ENCODE peak calls at places on chromosomes 12 and 14, in eight cellular contexts. Y is neural progenitor cell, U is heart right ventricle, Z is GM23338, O is keratinocyte, G is adrenal gland, X is PC-3, M is tibial nerve. C is an unnamed sample. For H3K4me1 and H3K27me3, the result is how much of the 10 kb centered on the place peaks cover.

GRCh38 chr12:7806863-7807487 is 17.8 kb downstream of the NANOG start:
- DNase-seq in Y (peak), U (peak), Z (peak), O (peak), G (peak), X (peak), M (peak), C (peak)

GRCh38 chr14:61253064-61253753 is 27.9 kb downstream of the TMEM30B start:
- DNase-seq in Y (no peak), U (no peak), Z (no peak), O (no peak), G (no peak), X (peak), M (no peak), C (no peak)

GRCh38 chr12:2114071-2114470 is 61.3 kb downstream of the CACNA1C start:
- DNase-seq in Y (no peak), U (no peak), Z (no peak), O (no peak), G (no peak), X (no peak), M (no peak), C (no peak)

GRCh38 chr14:53331247-53331646 is 178.1 kb upstream of the DDHD1 start:
- DNase-seq in Y (no peak), U (no peak), Z (no peak), O (peak), G (no peak), X (peak), M (no peak), C (no peak)

GRCh38 chr12:32444895-32445294 is 45.5 kb downstream of the FGD4 start:
- DNase-seq in Y (peak), U (no peak), Z (no peak), O (peak), G (no peak), X (peak), M (no peak), C (no peak)

GRCh38 chr12:112939761-112940357 is 1.6 kb downstream of the OAS3 start:
- DNase-seq in Y (no peak), U (no peak), Z (no peak), O (no peak), G (no peak), X (no peak), M (no peak), C (no peak)

GRCh38 chr14:52563120-52563519 is 10.5 kb downstream of the GPR137C start:
- DNase-seq in Y (no peak), U (no peak), Z (no peak), O (no peak), G (no peak), X (peak), M (no peak), C (no peak)

GRCh38 chr12:103677341-103677740 is 90.3 kb downstream of the STAB2 start:
- DNase-seq in Y (no peak), U (no peak), Z (peak), O (no peak), G (no peak), X (peak), M (no peak), C (no peak)

GRCh38 chr12:32466986-32467711 is 67.8 kb downstream of the FGD4 start:
- DNase-seq in Y (no peak), U (no peak), Z (no peak), O (no peak), G (no peak), X (no peak), M (no peak), C (no peak)

GRCh38 chr14:75409425-75410205 is 18.2 kb upstream of the JDP2 start:
- DNase-seq in Y (no peak), U (no peak), Z (no peak), O (no peak), G (peak), X (no peak), M (no peak), C (no peak)

GRCh38 chr12:80692114-80692513 is 15.3 kb upstream of the MYF6 start:
- DNase-seq in Y (no peak), U (no peak), Z (no peak), O (no peak), G (no peak), X (no peak), M (no peak), C (no peak)

GRCh38 chr12:57201631-57202030 is 15.0 kb upstream of the NXPH4 start:
- DNase-seq in Y (no peak), U (no peak), Z (no peak), O (no peak), G (no peak), X (no peak), M (no peak), C (no peak)

GRCh38 chr12:120960657-120961056 is 17.7 kb upstream of the HNF1A start:
- DNase-seq in Y (no peak), U (no peak), Z (no peak), O (no peak), G (no peak), X (no peak), M (no peak), C (no peak)

GRCh38 chr12:103442822-103443221 is 52.9 kb downstream of the C12orf42 start:
- DNase-seq in Y (no peak), U (no peak), Z (no peak), O (no peak), G (no peak), X (no peak), M (no peak), C (no peak)

GRCh38 chr12:118015944-118016343 is 559 bp upstream of the RFC5 start:
- DNase-seq in Y (no peak), U (no peak), Z (no peak), O (no peak), G (no peak), X (no peak), M (no peak), C (no peak)

GRCh38 chr12:53048780-53049401 is 974 bp upstream of the TNS2 start:
- DNase-seq in Y (peak), U (peak), Z (peak), O (no peak), G (peak), X (no peak), M (no peak), C (no peak)

GRCh38 chr12:38813930-38814329 is 91.5 kb downstream of the CPNE8 start:
- DNase-seq in Y (no peak), U (no peak), Z (no peak), O (no peak), G (no peak), X (no peak), M (no peak), C (no peak)

GRCh38 chr12:68451261-68452091 is 119.3 kb upstream of the MDM1 start:
- DNase-seq in Y (no peak), U (peak), Z (no peak), O (no peak), G (peak), X (peak), M (no peak), C (peak)

GRCh38 chr12:68454855-68455254 is 122.7 kb upstream of the MDM1 start:
- DNase-seq in Y (no peak), U (no peak), Z (no peak), O (no peak), G (no peak), X (no peak), M (no peak), C (no peak)

GRCh38 chr12:68453876-68454275 is 121.7 kb upstream of the MDM1 start:
- DNase-seq in Y (no peak), U (no peak), Z (no peak), O (no peak), G (peak), X (no peak), M (no peak), C (no peak)

GRCh38 chr12:68453278-68453677 is 121.1 kb upstream of the MDM1 start:
- DNase-seq in Y (no peak), U (no peak), Z (no peak), O (no peak), G (no peak), X (no peak), M (no peak), C (no peak)

GRCh38 chr12:68455676-68456345 is 123.6 kb upstream of the MDM1 start:
- DNase-seq in Y (no peak), U (no peak), Z (no peak), O (no peak), G (no peak), X (no peak), M (no peak), C (no peak)
- H3K27ac ChIP-seq in Y (no peak), U (peak), Z (no peak), O (no peak), G (no peak), X (no peak), M (no peak), C (no peak)

GRCh38 chr12:89385965-89386537 is 33.8 kb upstream of the DUSP6 start:
- DNase-seq in Y (no peak), U (no peak), Z (no peak), O (no peak), G (no peak), X (no peak), M (no peak), C (no peak)
- H3K4me1 ChIP-seq in Y (under half), U (under half), Z (under half), O (under half), G (half or more), X (under half), M (under half), C (under half)

DNA sequence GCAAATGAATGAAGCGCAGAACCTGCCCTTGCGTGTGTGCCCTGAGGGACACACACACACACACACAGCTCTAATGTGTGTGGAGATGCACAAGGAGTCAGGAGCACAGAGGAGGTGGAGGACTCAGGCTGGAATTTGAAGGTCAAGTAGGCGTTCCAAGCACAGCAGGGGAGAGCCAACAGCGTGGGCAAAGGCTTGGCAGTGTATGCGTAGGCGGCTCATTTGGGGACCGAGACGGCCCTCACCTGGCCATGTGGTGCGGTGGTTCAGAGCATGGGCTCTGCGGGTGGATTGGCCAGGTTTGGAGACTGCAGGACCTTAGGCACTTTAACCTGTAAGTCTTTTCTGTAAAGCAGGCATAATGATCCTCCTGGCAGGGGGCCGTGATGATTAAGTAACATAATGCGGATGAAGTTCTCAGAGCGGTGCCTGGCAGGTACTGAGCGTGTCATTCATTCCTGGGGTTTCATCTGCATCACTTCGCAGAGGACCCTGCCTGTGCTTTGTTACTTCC is 69.5 kb upstream of the SLC24A4 start:
- DNase-seq in Y (peak), U (no peak), Z (peak), O (no peak), G (peak), X (no peak), M (no peak), C (no peak)
- H3K27me3 ChIP-seq in Y (half or more), U (half or more), Z (under half), O (under half), G (under half), X (half or more), M (under half), C (under half)

GRCh38 chr14:99668998-99669314 is 15.1 kb upstream of the CYP46A1 start:
- DNase-seq in Y (no peak), U (no peak), Z (no peak), O (no peak), G (no peak), X (no peak), M (no peak), C (no peak)

GRCh38 chr14:99670361-99671229 is 13.5 kb upstream of the CYP46A1 start:
- DNase-seq in Y (no peak), U (no peak), Z (no peak), O (no peak), G (no peak), X (no peak), M (no peak), C (no peak)

GRCh38 chr14:99673328-99674063 is 10.6 kb upstream of the CYP46A1 start:
- DNase-seq in Y (no peak), U (no peak), Z (no peak), O (no peak), G (no peak), X (no peak), M (no peak), C (no peak)

GRCh38 chr14:99672506-99673327 is 11.4 kb upstream of the CYP46A1 start:
- DNase-seq in Y (no peak), U (no peak), Z (peak), O (no peak), G (peak), X (no peak), M (no peak), C (peak)

DNA sequence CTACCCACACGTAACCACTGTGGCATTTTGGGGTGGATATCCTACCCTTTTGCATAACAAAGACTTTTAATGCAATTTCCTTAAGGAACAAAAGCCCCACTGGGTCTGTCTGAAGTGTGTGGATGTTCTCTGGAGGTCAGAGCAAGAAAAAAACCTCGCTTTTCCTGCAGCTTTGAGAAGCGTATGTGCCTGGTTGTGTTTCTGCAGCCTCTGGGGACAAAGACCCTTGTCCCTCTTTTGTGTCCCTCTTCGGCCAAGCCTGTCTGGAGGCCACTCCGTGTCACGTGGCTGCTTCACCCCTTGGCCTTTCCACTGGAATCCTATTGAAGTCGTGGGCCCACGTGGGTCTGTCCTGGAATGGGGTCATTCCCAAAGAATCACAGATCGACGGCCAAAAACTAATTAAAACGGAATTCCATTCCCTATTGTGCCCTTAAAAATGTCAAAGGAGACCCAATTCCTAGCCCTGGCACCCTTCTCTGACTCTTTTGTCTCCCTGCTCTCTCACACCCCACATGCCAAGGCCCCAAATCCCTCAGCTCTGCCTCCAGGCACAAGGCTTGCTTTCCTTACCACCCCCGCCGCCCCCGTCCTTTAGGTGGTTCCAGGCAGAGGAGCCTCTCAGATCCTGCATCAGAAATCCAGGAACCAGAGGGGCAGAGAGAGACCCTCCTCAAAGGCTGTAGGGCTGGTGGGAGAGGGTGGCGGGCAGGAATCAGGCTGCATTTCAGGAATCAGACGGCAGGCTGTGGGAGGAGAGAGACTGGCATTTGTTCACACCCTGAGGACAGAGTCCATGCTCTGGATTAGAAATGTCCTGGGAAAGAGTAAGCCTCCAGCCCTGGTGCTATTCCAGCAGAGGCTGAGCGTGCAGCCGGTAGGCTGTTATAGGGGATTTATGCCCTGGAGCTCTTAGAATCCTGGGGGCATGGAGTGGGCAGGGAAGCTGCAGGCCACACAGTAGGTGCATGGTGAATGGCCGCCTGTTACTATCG is 12.6 kb upstream of the CYP46A1 start:
- DNase-seq in Y (peak), U (no peak), Z (no peak), O (no peak), G (no peak), X (no peak), M (no peak), C (no peak)
- H3K27ac ChIP-seq in Y (peak), U (peak), Z (no peak), O (no peak), G (no peak), X (no peak), M (no peak), C (no peak)

DNA sequence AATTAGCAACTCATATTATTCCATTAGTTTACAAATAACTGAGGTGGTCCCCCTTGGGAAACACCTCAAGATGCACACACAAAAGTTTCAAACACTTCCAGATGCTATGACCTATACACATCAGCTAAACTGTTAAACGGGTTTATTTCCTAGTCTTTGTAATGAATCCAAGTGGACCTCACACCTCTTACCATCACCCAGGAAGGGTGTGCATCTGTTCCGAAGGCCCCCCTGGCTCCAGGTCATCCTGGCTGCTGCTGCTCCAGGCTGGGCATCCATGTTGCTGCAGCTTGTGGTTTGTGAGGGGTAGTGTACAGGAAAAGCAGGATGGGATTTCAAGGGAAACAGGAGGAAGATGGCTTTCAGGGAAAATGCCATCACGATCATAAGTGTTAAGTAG is 6.8 kb downstream of the HNRNPC start:
- DNase-seq in Y (no peak), U (no peak), Z (no peak), O (no peak), G (no peak), X (no peak), M (no peak), C (no peak)
- H3K4me1 ChIP-seq in Y (half or more), U (half or more), Z (under half), O (under half), G (half or more), X (under half), M (half or more), C (half or more)

GRCh38 chr14:105123981-105124836 is 44.4 kb downstream of the JAG2 start:
- DNase-seq in Y (no peak), U (no peak), Z (no peak), O (no peak), G (no peak), X (no peak), M (no peak), C (no peak)
- H3K27me3 ChIP-seq in Y (under half), U (under half), Z (under half), O (under half), G (under half), X (under half), M (under half), C (under half)